ENCODE peak calls at places on chromosomes 12 and 14, in four cellular contexts. One of them, this sample, is unnamed.

GRCh38 chr12:4417471-4417870 is 28.1 kb downstream of the FGF6 start:
- DNase-seq in OCI-LY7: no peak
- DNase-seq in SK-N-SH: peak; percentile 30
- DNase-seq in astrocyte: no peak
- DNase-seq in this sample: no peak

GRCh38 chr14:76550534-76550933 is 174.6 kb downstream of the ESRRB start:
- DNase-seq in OCI-LY7: no peak
- DNase-seq in SK-N-SH: no peak
- DNase-seq in astrocyte: no peak
- DNase-seq in this sample: no peak

GRCh38 chr14:50233335-50234250 is 2.2 kb upstream of the SOS2 start:
- DNase-seq in OCI-LY7: no peak
- DNase-seq in SK-N-SH: no peak
- DNase-seq in astrocyte: no peak
- DNase-seq in this sample: no peak

GRCh38 chr12:116137318-116137717 is 140.2 kb downstream of the MED13L start:
- DNase-seq in OCI-LY7: no peak
- DNase-seq in SK-N-SH: no peak
- DNase-seq in astrocyte: no peak
- DNase-seq in this sample: no peak

GRCh38 chr12:64600164-64600561 is 10.1 kb upstream of the RASSF3 start:
- DNase-seq in OCI-LY7: no peak
- DNase-seq in SK-N-SH: no peak
- DNase-seq in astrocyte: no peak
- DNase-seq in this sample: no peak

GRCh38 chr14:99378782-99379214 is 101.9 kb downstream of the SETD3 start:
- DNase-seq in OCI-LY7: no peak
- DNase-seq in SK-N-SH: no peak
- DNase-seq in astrocyte: peak; percentile 49
- DNase-seq in this sample: no peak

GRCh38 chr12:53698948-53699672 is 23.2 kb upstream of the ATP5MC2 start:
- DNase-seq in OCI-LY7: no peak
- DNase-seq in SK-N-SH: no peak
- DNase-seq in astrocyte: no peak
- DNase-seq in this sample: no peak

GRCh38 chr12:20695232-20695631 is at the start of gene SLCO1C1:
- DNase-seq in OCI-LY7: no peak
- DNase-seq in SK-N-SH: no peak
- DNase-seq in astrocyte: no peak
- DNase-seq in this sample: no peak

GRCh38 chr12:55703288-55703687 is 4.4 kb downstream of the ITGA7 start:
- DNase-seq in OCI-LY7: no peak
- DNase-seq in SK-N-SH: no peak
- DNase-seq in astrocyte: no peak
- DNase-seq in this sample: no peak

GRCh38 chr12:60148831-60149230 is 553.0 kb downstream of the SLC16A7 start:
- DNase-seq in OCI-LY7: no peak
- DNase-seq in SK-N-SH: no peak
- DNase-seq in astrocyte: peak; percentile 88
- DNase-seq in this sample: no peak

GRCh38 chr12:60148109-60148508 is 552.3 kb downstream of the SLC16A7 start:
- DNase-seq in OCI-LY7: no peak
- DNase-seq in SK-N-SH: no peak
- DNase-seq in astrocyte: peak; percentile 97
- DNase-seq in this sample: no peak

DNA sequence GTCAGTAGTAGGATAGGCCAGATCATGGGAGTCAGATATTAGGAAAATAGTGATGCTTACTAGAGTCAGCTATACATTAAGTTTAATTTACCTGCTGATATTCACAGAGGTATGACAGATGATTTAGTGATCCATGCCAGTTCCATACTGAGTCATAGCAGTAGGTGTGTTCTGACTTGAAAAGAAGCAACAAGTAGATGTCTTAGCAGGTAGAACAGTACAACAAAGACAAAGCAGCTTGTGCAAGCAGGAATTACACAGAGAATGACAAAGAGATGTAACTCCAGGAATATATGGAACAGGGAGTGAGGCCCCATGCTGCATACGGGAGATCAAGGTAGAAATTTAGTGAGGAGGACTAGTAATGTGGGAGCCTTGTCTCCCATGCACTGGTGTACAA is 556.9 kb downstream of the SLC16A7 start:
- DNase-seq in OCI-LY7: no peak
- DNase-seq in SK-N-SH: no peak
- DNase-seq in astrocyte: no peak
- DNase-seq in this sample: no peak
- H2AFZ ChIP-seq in OCI-LY7: no peak overlapping the region
- H2AFZ ChIP-seq in SK-N-SH: no peak overlapping the region
- H2AFZ ChIP-seq in astrocyte: no peak overlapping the region
- H2AFZ ChIP-seq in this sample: no peak overlapping the region

GRCh38 chr14:104377256-104377655 is 202.3 kb upstream of the C14orf180 start:
- DNase-seq in OCI-LY7: no peak
- DNase-seq in SK-N-SH: no peak
- DNase-seq in astrocyte: no peak
- DNase-seq in this sample: no peak
- H2AFZ ChIP-seq in OCI-LY7: no peak overlapping the region
- H2AFZ ChIP-seq in SK-N-SH: no peak overlapping the region
- H2AFZ ChIP-seq in astrocyte: no peak overlapping the region
- H2AFZ ChIP-seq in this sample: no peak overlapping the region

GRCh38 chr12:75564821-75565220 is 53.4 kb upstream of the KRR1 start:
- DNase-seq in OCI-LY7: no peak
- DNase-seq in SK-N-SH: no peak
- DNase-seq in astrocyte: no peak
- DNase-seq in this sample: no peak

GRCh38 chr12:75563351-75563750 is 51.9 kb upstream of the KRR1 start:
- DNase-seq in OCI-LY7: no peak
- DNase-seq in SK-N-SH: no peak
- DNase-seq in astrocyte: no peak
- DNase-seq in this sample: no peak

GRCh38 chr12:75561921-75562320 is 50.5 kb upstream of the KRR1 start:
- DNase-seq in OCI-LY7: no peak
- DNase-seq in SK-N-SH: no peak
- DNase-seq in astrocyte: no peak
- DNase-seq in this sample: peak; percentile 29

GRCh38 chr12:75565795-75566194 is 54.4 kb upstream of the KRR1 start:
- DNase-seq in OCI-LY7: no peak
- DNase-seq in SK-N-SH: no peak
- DNase-seq in astrocyte: no peak
- DNase-seq in this sample: no peak

GRCh38 chr12:75564398-75564797 is 53.0 kb upstream of the KRR1 start:
- DNase-seq in OCI-LY7: no peak
- DNase-seq in SK-N-SH: no peak
- DNase-seq in astrocyte: peak; percentile 66
- DNase-seq in this sample: no peak
- H2AFZ ChIP-seq in OCI-LY7: no peak overlapping the region
- H2AFZ ChIP-seq in SK-N-SH: no peak overlapping the region
- H2AFZ ChIP-seq in astrocyte: no peak overlapping the region
- H2AFZ ChIP-seq in this sample: no peak overlapping the region

GRCh38 chr12:107586256-107586970 is 99.2 kb upstream of the PWP1 start:
- DNase-seq in OCI-LY7: no peak
- DNase-seq in SK-N-SH: no peak
- DNase-seq in astrocyte: no peak
- DNase-seq in this sample: no peak

GRCh38 chr12:107581616-107582015 is 104.0 kb upstream of the PWP1 start:
- DNase-seq in OCI-LY7: no peak
- DNase-seq in SK-N-SH: no peak
- DNase-seq in astrocyte: no peak
- DNase-seq in this sample: no peak

GRCh38 chr12:107584523-107584922 is 101.1 kb upstream of the PWP1 start:
- DNase-seq in OCI-LY7: no peak
- DNase-seq in SK-N-SH: no peak
- DNase-seq in astrocyte: no peak
- DNase-seq in this sample: no peak

GRCh38 chr12:107580750-107581529 is 104.7 kb upstream of the PWP1 start:
- DNase-seq in OCI-LY7: no peak
- DNase-seq in SK-N-SH: peak; percentile 67
- DNase-seq in astrocyte: no peak
- DNase-seq in this sample: no peak
- H2AFZ ChIP-seq in OCI-LY7: no peak overlapping the region
- H2AFZ ChIP-seq in SK-N-SH: no peak overlapping the region
- H2AFZ ChIP-seq in astrocyte: peak overlapping the region; percentile 26
- H2AFZ ChIP-seq in this sample: no peak overlapping the region

GRCh38 chr14:65210827-65211192 is 108.5 kb upstream of the MAX start:
- DNase-seq in OCI-LY7: no peak
- DNase-seq in SK-N-SH: no peak
- DNase-seq in astrocyte: no peak
- DNase-seq in this sample: no peak
- H2AFZ ChIP-seq in OCI-LY7: peak overlapping the region; percentile 54
- H2AFZ ChIP-seq in SK-N-SH: peak overlapping the region; percentile 77
- H2AFZ ChIP-seq in astrocyte: no peak overlapping the region
- H2AFZ ChIP-seq in this sample: no peak overlapping the region

GRCh38 chr12:41636658-41637057 is 448.5 kb downstream of the PDZRN4 start:
- DNase-seq in OCI-LY7: no peak
- DNase-seq in SK-N-SH: no peak
- DNase-seq in astrocyte: peak; percentile 0
- DNase-seq in this sample: no peak

GRCh38 chr12:41634096-41634495 is 446.0 kb downstream of the PDZRN4 start:
- DNase-seq in OCI-LY7: no peak
- DNase-seq in SK-N-SH: no peak
- DNase-seq in astrocyte: no peak
- DNase-seq in this sample: no peak

DNA sequence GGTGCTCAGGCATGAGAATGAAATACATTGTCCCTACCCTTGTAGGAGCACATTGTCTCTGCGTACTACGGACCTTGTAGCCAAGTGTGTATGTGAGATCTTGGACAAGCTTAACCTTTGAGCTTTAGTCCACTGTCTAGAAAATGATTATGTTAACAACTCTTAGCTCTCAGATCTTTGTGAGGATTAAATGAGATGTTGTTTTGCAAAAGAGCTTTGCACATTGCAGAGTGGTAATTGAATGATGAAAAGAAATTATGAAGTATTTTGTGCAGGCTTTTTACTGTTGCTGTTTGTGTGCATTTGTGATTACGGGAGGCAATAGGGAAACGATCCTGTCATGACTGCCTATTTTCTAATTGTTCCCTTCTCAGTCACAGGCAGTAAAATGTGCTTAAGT is 447.6 kb downstream of the PDZRN4 start:
- DNase-seq in OCI-LY7: no peak
- DNase-seq in SK-N-SH: no peak
- DNase-seq in astrocyte: no peak
- DNase-seq in this sample: no peak
- H2AFZ ChIP-seq in OCI-LY7: no peak overlapping the region
- H2AFZ ChIP-seq in SK-N-SH: no peak overlapping the region
- H2AFZ ChIP-seq in astrocyte: no peak overlapping the region
- H2AFZ ChIP-seq in this sample: no peak overlapping the region